ENCODE peak calls at places on chromosomes 12 and 14, in five cellular contexts. R is fibroblast of the aortic adventitia, Q is BE2C, L is upper lobe of left lung, H is heart left ventricle. I is an unnamed sample.

GRCh38 chr14:50139192-50139591 is 22.8 kb upstream of the VCPKMT start:
- DNase-seq in R (no peak), Q (no peak), L (no peak), H (no peak), I (no peak)

GRCh38 chr12:114784526-114784925 is 100.6 kb upstream of the TBX3 start:
- DNase-seq in R (no peak), Q (no peak), L (no peak), H (no peak), I (no peak)

GRCh38 chr14:94697773-94698556 is 71.9 kb downstream of the GSC start:
- DNase-seq in R (no peak), Q (no peak), L (no peak), H (no peak), I (no peak)

GRCh38 chr12:125185740-125186470 is 120.7 kb downstream of the AACS start:
- DNase-seq in R (peak), Q (peak), L (peak), H (peak), I (no peak)

GRCh38 chr12:55929306-55929791 is 1.6 kb upstream of the DGKA start:
- DNase-seq in R (no peak), Q (no peak), L (peak), H (no peak), I (no peak)

GRCh38 chr12:86233126-86233525 is 23.1 kb downstream of the MGAT4C start:
- DNase-seq in R (peak), Q (no peak), L (no peak), H (no peak), I (no peak)

GRCh38 chr14:72758420-72758819 is 135.5 kb downstream of the DPF3 start:
- DNase-seq in R (no peak), Q (no peak), L (no peak), H (no peak), I (no peak)

GRCh38 chr14:68619805-68620574 is 172.9 kb downstream of the ZFP36L1 start:
- DNase-seq in R (peak), Q (no peak), L (no peak), H (peak), I (no peak)

GRCh38 chr14:39456702-39457250 is 24.5 kb upstream of the FBXO33 start:
- DNase-seq in R (no peak), Q (no peak), L (no peak), H (no peak), I (no peak)

GRCh38 chr12:116659771-116660481 is 77.9 kb downstream of the SPRING1 start:
- DNase-seq in R (peak), Q (no peak), L (no peak), H (no peak), I (no peak)

GRCh38 chr12:3227076-3227975 is 150.1 kb downstream of the TSPAN9 start:
- DNase-seq in R (no peak), Q (no peak), L (no peak), H (peak), I (no peak)

GRCh38 chr14:68148763-68149162 is 329.2 kb downstream of the RAD51B start:
- DNase-seq in R (no peak), Q (no peak), L (no peak), H (no peak), I (no peak)

GRCh38 chr14:91310620-91311283 is 66.2 kb upstream of the GPR68 start:
- DNase-seq in R (no peak), Q (no peak), L (no peak), H (no peak), I (no peak)

GRCh38 chr14:101502761-101503392 is 58.4 kb upstream of the DIO3 start:
- DNase-seq in R (no peak), Q (no peak), L (peak), H (no peak), I (no peak)

GRCh38 chr12:2052861-2053674 is at the start of gene CACNA1C:
- DNase-seq in R (peak), Q (peak), L (no peak), H (peak), I (no peak)

GRCh38 chr12:55728932-55729591 is at the start of gene CD63:
- DNase-seq in R (peak), Q (peak), L (peak), H (peak), I (peak)

GRCh38 chr12:119446459-119446858 is 111.9 kb downstream of the CCDC60 start:
- DNase-seq in R (no peak), Q (no peak), L (no peak), H (no peak), I (no peak)
- TF ChIP-seq CTCF in R (no peak), Q (no peak), L (no peak), H (no peak), I (no peak)

DNA sequence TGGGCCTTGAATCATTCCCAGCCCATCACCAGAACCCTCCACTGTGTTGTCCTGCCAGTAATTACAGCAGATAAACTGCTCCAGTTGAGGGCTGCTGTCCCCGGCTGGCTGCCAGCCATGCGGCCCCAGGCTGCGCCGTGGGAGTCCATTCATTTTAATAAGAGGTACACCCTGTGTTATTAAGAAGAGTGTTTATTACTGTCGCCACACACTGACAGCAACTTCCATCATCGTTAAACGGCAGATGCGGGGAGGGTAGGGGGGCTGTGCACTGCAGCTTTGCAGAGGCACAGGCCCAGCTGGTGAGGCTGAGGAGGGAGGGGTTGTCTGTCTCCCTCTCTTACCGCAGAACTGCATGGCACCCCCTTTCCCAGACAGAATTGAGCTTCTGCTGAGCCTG is 33.9 kb upstream of the GPATCH2L start:
- DNase-seq in R (no peak), Q (peak), L (no peak), H (no peak), I (no peak)
- TF ChIP-seq CTCF in R (no peak), Q (no peak), L (no peak), H (no peak), I (no peak)

GRCh38 chr14:36315159-36315853 is 5.1 kb downstream of the MBIP start:
- DNase-seq in R (no peak), Q (no peak), L (no peak), H (no peak), I (no peak)

GRCh38 chr14:36316131-36316530 is 4.3 kb downstream of the MBIP start:
- DNase-seq in R (no peak), Q (no peak), L (no peak), H (no peak), I (no peak)

GRCh38 chr14:36313206-36313605 is 7.2 kb downstream of the MBIP start:
- DNase-seq in R (no peak), Q (no peak), L (no peak), H (no peak), I (no peak)

GRCh38 chr14:36317650-36318049 is 2.8 kb downstream of the MBIP start:
- DNase-seq in R (no peak), Q (no peak), L (no peak), H (no peak), I (no peak)

GRCh38 chr14:36313898-36314297 is 6.5 kb downstream of the MBIP start:
- DNase-seq in R (no peak), Q (no peak), L (no peak), H (no peak), I (no peak)
- TF ChIP-seq CTCF in R (no peak), Q (no peak), L (no peak), H (no peak), I (no peak)

GRCh38 chr14:21721504-21721903 is 47.9 kb upstream of the OR4E1 start:
- DNase-seq in R (no peak), Q (no peak), L (no peak), H (no peak), I (no peak)

GRCh38 chr14:21724115-21724973 is 50.7 kb upstream of the OR4E1 start:
- DNase-seq in R (no peak), Q (no peak), L (no peak), H (no peak), I (no peak)

GRCh38 chr14:21719841-21720240 is 46.2 kb upstream of the OR4E1 start:
- DNase-seq in R (no peak), Q (no peak), L (no peak), H (no peak), I (no peak)

DNA sequence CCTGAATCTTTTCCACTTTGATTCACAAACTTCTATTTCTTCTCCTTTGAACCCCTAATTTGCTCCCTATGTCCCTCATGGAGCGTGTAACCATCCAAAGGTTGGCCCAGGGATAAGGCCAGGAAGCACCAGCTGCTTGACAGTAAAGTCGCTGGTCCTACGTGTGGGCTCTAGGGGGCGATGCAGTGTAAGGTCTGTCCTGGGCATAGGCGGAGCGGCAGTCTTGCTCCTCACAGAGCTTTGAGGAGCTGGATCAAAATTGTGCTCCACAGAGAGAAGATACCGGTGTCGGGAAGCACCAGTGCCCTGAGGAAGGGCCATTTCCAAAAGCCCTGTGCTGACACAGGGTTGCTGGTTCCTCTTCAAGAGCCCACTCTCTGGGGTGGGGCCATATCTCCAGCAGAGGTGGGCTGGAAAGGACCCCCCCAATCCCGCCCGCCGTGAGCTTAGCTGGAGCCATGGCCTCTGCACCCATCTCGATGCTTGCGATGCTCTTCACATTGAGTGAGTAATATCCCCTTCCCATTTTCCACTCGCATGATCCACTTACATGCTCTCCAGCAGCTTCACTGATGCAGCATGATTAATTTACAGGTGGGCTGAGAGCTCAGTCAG is 49.9 kb upstream of the OR4E1 start:
- DNase-seq in R (no peak), Q (peak), L (no peak), H (no peak), I (no peak)
- TF ChIP-seq CTCF in R (peak), Q (peak), L (no peak), H (no peak), I (no peak)

DNA sequence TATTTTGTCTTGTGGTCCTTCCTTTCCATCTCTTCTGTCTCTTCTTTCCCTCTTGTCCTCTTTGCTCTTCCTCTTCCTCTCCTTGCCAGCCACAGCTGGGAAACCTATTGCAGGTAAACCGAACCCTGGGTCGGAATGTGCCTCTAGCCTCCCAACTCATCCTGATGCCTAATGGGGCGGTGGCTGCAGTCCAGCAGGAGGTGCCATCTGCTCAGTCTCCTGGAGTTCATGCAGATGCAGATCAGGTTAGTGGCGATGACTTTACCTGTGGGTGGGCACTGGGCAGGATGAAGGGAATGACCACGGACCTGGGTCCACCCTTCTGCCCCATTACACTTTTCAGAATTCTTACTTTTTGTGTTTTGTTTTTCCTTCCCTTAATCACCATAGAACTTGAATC is 8.2 kb downstream of the PHC1 start:
- DNase-seq in R (no peak), Q (no peak), L (no peak), H (no peak), I (no peak)
- TF ChIP-seq CTCF in R (no peak), Q (no peak), L (no peak), H (no peak), I (no peak)

DNA sequence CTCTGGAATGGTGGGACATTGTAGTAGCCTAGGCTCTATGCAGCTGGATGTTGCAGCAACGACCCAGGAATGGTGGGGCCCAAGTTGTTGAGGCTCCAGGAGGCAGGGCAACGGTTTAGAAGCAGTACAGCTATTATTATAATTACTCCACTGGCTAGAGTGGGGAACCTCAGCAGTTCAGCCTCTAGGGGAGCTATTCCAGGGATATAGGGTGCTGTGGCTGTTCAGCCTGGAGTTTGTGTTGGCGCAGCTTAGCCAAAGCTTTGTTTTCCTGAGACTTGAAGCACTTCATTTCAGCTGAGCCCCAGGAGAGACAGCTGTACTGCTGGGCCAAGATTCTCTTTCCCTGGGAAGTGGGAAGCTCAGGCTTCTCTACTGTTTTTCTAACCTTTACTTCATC is 1023.0 kb upstream of the ATXN7L3B start:
- DNase-seq in R (no peak), Q (no peak), L (no peak), H (no peak), I (no peak)
- TF ChIP-seq CTCF in R (no peak), Q (no peak), L (no peak), H (no peak), I (no peak)

DNA sequence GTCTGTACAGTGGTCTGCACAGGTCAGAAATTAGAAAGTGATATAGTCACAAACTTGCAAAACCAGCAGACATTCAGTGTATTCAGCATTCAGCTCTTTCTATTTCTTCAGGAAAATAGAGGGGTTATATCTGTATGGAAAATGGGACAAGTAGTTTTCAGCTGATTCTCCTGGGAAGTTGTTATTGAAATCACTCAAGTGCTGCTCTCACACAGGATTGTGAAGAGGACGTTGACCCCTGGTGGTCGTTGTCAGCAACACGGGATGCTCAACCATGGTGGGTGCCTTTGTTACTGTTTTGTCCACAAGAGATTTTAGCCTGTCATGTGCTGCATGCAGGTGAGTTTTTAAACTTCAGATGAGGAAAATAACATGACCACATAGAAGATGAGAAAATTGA is 981.8 kb downstream of the TMEM121 start:
- DNase-seq in R (no peak), Q (no peak), L (no peak), H (no peak), I (no peak)
- TF ChIP-seq CTCF in R (no peak), Q (peak), L (no peak), H (no peak), I (no peak)

GRCh38 chr12:50620975-50621360 is 116.2 kb downstream of the DIP2B start:
- DNase-seq in R (no peak), Q (no peak), L (no peak), H (no peak), I (no peak)

GRCh38 chr12:50619610-50619958 is 114.8 kb downstream of the DIP2B start:
- DNase-seq in R (no peak), Q (no peak), L (no peak), H (no peak), I (no peak)

GRCh38 chr12:50621435-50622304 is 116.9 kb downstream of the DIP2B start:
- DNase-seq in R (no peak), Q (no peak), L (no peak), H (no peak), I (no peak)

GRCh38 chr12:50618864-50619609 is 114.3 kb downstream of the DIP2B start:
- DNase-seq in R (peak), Q (no peak), L (no peak), H (no peak), I (no peak)

GRCh38 chr12:50620050-50620974 is 115.5 kb downstream of the DIP2B start:
- DNase-seq in R (peak), Q (peak), L (no peak), H (peak), I (no peak)
- TF ChIP-seq CTCF in R (peak), Q (no peak), L (no peak), H (no peak), I (no peak)

I was measured in CD14-positive monocyte.